ENCODE peak calls at places on chromosomes 6 and 20, in eight cellular contexts. H, N, X, S, R, D, V and E are unnamed samples. For H3K36me3 and H3K4me1, the result is how much of the 10 kb centered on the place peaks cover.

GRCh38 chr6:31541059-31541657 is 645 bp downstream of the DDX39B start:
- DNase-seq in X (no peak), S (peak), N (peak), V (no peak), R (peak), D (peak), H (no peak), E (peak)

GRCh38 chr6:45877970-45878590 is 137.6 kb downstream of the CLIC5 start:
- DNase-seq in S (no peak), N (no peak), R (no peak), X (no peak), V (no peak), D (no peak), H (no peak), E (no peak)

GRCh38 chr20:12152996-12153395 is 235.3 kb downstream of the BTBD3 start:
- DNase-seq in R (peak), H (no peak), S (peak), V (no peak), N (no peak), X (no peak), D (no peak), E (no peak)

GRCh38 chr20:2655331-2656116 is 3.1 kb downstream of the NOP56 start:
- DNase-seq in D (no peak), V (no peak), R (no peak), N (no peak), H (no peak), X (no peak), S (no peak), E (no peak)

GRCh38 chr6:14228571-14228970 is 111.0 kb downstream of the CD83 start:
- DNase-seq in D (peak), S (no peak), H (no peak), N (no peak), X (no peak), V (no peak), R (no peak), E (no peak)

GRCh38 chr20:37989601-37990001 is 43.7 kb downstream of the TTI1 start:
- DNase-seq in R (no peak), N (peak), H (peak), V (no peak), X (no peak), D (peak), S (peak), E (peak)

GRCh38 chr6:56671651-56672461 is 29.2 kb upstream of the DST start:
- DNase-seq in S (no peak), N (peak), H (peak), X (no peak), R (no peak), D (no peak), V (peak), E (peak)

GRCh38 chr6:109441069-109441816 is 719 bp downstream of the SMPD2 start:
- DNase-seq in V (peak), R (peak), X (no peak), D (peak), S (peak), N (peak), H (peak), E (peak)

GRCh38 chr20:25580711-25581110 is 4.6 kb downstream of the NINL start:
- DNase-seq in R (no peak), D (peak), H (no peak), V (no peak), S (peak), N (no peak), X (no peak), E (no peak)

GRCh38 chr6:53565886-53566285 is 21.0 kb upstream of the GCLC start:
- DNase-seq in S (peak), D (no peak), X (no peak), V (no peak), N (no peak), H (no peak), R (no peak), E (no peak)

GRCh38 chr6:130426078-130426726 is 60.4 kb downstream of the TMEM200A start:
- DNase-seq in D (no peak), N (no peak), S (peak), H (no peak), R (no peak), X (no peak), V (no peak), E (no peak)

GRCh38 chr6:161917645-161918044 is 643.8 kb upstream of the AGPAT4 start:
- DNase-seq in R (no peak), H (no peak), D (no peak), X (no peak), V (no peak), N (no peak), S (no peak), E (no peak)

GRCh38 chr6:90811596-90812226 is 224.8 kb upstream of the MAP3K7 start:
- DNase-seq in S (no peak), X (no peak), D (peak), N (no peak), R (no peak), V (no peak), H (no peak), E (no peak)

GRCh38 chr20:3380228-3381070 is 27.0 kb downstream of the DNAAF9 start:
- DNase-seq in H (no peak), N (no peak), S (no peak), V (no peak), R (no peak), X (no peak), D (no peak), E (no peak)

GRCh38 chr6:137234505-137234863 is 15.3 kb upstream of the IFNGR1 start:
- DNase-seq in R (no peak), H (no peak), D (no peak), X (no peak), S (peak), V (no peak), N (no peak), E (peak)

GRCh38 chr6:124669713-124670480 is 292.3 kb upstream of the RNF217 start:
- DNase-seq in S (no peak), D (no peak), R (no peak), H (no peak), X (no peak), N (no peak), V (no peak), E (no peak)

GRCh38 chr6:29447670-29448069 is 8.6 kb downstream of the OR10C1 start:
- DNase-seq in R (no peak), X (peak), D (no peak), N (no peak), V (no peak), H (no peak), S (peak), E (no peak)

GRCh38 chr6:126077810-126078791 is 91.8 kb downstream of the TRMT11 start:
- DNase-seq in V (no peak), D (peak), H (no peak), N (peak), S (no peak), X (no peak), R (no peak), E (no peak)

GRCh38 chr6:75070244-75070643 is 135.6 kb downstream of the COL12A1 start:
- DNase-seq in H (no peak), V (no peak), S (no peak), X (no peak), N (no peak), D (no peak), R (no peak), E (no peak)

GRCh38 chr6:28725890-28726348 is 197.9 kb downstream of the TRIM27 start:
- DNase-seq in H (no peak), V (no peak), R (peak), N (no peak), X (no peak), S (peak), D (no peak), E (no peak)

GRCh38 chr6:166572370-166573261 is 13.9 kb downstream of the RAMACL start:
- DNase-seq in S (no peak), R (no peak), D (peak), X (no peak), N (no peak), V (no peak), H (no peak), E (peak)

GRCh38 chr20:64053841-64054661 is 4.6 kb upstream of the SOX18 start:
- DNase-seq in N (peak), V (peak), D (peak), S (no peak), X (no peak), H (peak), R (peak), E (no peak)

DNA sequence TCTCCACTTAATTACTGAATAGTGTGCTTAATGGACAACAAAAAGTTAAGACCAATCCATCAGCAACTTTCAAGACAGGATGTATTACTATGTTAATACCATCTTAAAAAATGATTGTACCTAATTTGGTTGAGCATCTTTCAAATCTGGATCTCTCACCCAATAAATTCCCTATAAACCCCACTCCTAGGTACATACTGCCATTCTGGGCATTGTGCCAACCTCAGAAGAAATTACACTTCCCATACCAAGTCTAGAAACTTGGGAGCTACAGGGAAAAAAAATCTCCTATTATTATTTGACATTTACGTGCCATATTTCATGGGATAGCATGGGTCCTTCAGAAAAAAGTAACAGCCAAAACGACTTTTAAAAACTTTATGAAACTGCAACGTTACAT is 5.1 kb downstream of the SYNCRIP start:
- DNase-seq in V (no peak), D (no peak), X (no peak), H (no peak), N (no peak), S (no peak), R (no peak), E (no peak)
- H3K36me3 ChIP-seq in V (under half), D (half or more), X (under half), H (under half), N (half or more), S (half or more), R (half or more), E (under half)

GRCh38 chr20:833450-834150 is at the start of gene FAM110A:
- DNase-seq in V (peak), X (peak), N (peak), H (peak), S (peak), D (peak), R (peak), E (peak)
- H3K4me1 ChIP-seq in V (under half), X (under half), N (under half), H (under half), S (under half), D (under half), R (under half), E (under half)

GRCh38 chr20:45835230-45836224 is 1.9 kb downstream of the SNX21 start:
- DNase-seq in N (peak), S (no peak), V (no peak), X (no peak), D (peak), R (no peak), H (peak), E (no peak)
- H3K4me3 ChIP-seq in N (peak), S (no peak), V (no peak), X (no peak), D (no peak), R (no peak), H (no peak), E (no peak)

DNA sequence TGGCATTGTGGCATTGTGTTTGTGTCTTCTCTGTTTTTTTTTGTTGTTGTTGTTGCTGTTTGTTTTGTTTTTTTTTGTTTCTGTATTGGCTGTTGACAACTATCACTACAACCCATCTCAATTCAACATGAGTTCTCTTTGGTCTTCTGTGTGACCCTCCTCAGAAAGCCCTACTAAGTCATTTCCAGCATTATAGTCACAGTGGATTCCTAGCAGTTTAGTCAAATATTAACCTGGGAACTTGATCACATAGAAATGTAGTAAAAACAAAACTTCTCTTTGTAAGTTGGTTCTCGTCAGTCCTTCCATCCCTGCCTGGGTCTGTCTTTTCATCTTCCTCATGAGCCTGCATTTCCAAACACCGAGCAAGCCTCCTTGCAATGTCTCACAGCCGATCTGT is 16.8 kb downstream of the SLC17A2 start:
- DNase-seq in X (no peak), V (no peak), D (no peak), H (no peak), N (no peak), S (no peak), R (peak), E (no peak)
- H3K36me3 ChIP-seq in X (under half), V (under half), D (under half), H (under half), N (under half), S (under half), R (under half), E (under half)

DNA sequence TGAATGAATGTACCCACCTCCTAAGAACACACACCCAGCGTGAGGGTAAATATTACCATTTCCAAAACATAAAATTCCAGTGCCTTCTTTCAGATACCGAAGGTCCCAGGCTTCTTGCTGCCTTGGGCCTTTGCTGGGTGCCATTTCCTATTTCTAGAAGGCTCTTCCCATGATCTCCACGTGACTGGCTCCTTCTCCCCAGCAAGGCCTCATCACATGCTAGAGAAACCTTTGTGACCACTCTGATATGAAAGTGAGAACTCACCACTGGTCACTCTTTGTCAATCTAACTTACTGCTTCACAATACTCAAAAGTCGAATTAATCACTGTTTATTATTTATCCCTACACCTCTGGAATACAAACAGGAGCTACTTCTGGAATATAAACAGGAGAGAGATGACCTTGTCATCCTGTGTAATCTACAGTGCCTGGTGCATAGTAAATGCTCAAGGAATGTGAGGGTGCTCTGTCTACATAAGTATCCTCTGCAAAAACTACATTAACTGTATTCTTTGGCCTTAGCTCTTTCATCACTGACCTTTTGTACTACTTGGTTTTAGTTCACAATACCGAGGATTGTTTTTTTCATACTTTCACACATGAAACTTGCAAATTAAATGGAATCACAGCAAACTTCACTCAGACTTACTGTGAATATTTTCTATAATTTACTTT is 1.6 kb downstream of the STX7 start:
- DNase-seq in V (no peak), S (no peak), R (peak), N (no peak), D (no peak), X (no peak), H (no peak), E (peak)
- H3K4me1 ChIP-seq in V (under half), S (under half), R (under half), N (under half), D (under half), X (under half), H (under half), E (under half)

GRCh38 chr6:168442646-168443045 is 1.7 kb downstream of the SMOC2 start:
- DNase-seq in D (no peak), S (no peak), V (no peak), X (no peak), H (no peak), N (no peak), R (no peak), E (no peak)
- H3K4me3 ChIP-seq in D (no peak), S (no peak), V (no peak), X (no peak), H (no peak), N (peak), R (no peak), E (no peak)

DNA sequence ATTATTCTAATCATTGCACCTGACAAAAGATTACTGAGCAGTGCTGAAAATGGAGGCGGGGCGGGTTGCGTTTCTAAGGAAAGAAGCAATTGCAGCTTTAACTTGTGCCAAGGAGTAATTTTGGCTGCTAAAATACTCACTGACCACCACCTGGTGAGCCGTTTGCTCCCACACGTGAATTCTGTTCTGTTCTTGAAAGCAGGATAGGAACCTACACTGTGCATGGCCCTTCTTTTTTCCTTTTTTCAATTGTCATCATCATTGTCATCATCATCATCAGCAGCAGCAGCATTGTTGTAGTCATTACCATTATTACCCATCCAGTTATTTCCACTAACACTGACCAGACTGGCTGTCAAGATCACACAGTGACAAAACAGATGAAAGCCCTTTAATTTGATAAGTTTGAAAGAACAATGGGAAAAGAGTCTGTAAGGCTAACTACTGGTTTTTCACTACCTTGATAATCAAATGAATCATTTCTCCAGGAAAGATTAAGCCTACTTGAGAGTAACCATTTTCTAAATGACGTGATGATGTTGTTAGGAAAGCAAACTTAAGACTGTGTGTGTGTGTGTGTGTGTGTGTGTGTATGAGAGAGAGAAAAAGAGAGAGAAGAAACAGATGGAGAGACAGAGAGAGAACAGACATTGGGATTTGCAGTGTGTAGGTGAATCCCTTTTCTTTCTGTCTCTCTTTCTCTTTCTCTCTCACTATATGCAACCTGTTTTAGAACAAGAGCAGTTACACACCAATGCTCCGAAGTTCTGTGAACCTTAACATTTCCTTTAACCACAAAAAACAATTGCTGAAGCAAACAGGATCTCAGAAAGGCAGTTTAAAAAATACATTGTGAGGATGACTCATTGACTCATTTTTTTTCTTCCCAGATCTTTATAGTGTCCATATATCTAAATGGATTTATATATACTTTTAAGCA is 3.7 kb downstream of the RIPOR2 start:
- DNase-seq in N (no peak), H (no peak), V (no peak), R (no peak), D (peak), X (no peak), S (peak), E (peak)
- H3K36me3 ChIP-seq in N (under half), H (under half), V (under half), R (under half), D (under half), X (under half), S (under half), E (under half)

DNA sequence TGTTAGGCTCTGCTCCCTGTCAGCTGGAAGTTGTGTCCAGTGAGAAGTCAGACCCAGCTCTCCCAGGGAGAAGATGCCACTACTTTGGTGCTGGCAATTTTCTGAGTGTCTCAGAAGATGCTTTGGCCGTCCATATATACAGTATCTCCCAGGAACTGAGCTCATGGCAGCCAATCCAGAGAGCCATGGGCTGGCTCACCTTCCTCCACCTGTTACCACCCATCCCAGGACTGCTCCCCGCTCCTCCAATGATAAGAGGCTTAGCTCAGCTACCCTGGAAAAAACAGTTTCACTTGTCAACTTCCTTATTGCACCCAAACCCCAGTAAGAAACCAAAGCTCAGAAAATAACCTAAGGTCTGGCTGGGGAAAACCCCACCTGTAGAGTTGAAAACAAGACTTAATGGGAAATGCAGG is at the start of gene BNIP5:
- DNase-seq in H (no peak), V (no peak), N (no peak), S (no peak), D (no peak), R (no peak), X (no peak), E (peak)
- H3K4me1 ChIP-seq in H (under half), V (under half), N (under half), S (under half), D (under half), R (under half), X (under half), E (under half)

GRCh38 chr6:64973142-64973541 is 733.9 kb downstream of the EYS start:
- DNase-seq in S (no peak), H (no peak), N (no peak), X (no peak), D (no peak), R (no peak), V (no peak), E (no peak)
- H3K4me3 ChIP-seq in S (no peak), H (no peak), N (no peak), X (no peak), D (no peak), R (no peak), V (no peak), E (no peak)

GRCh38 chr20:47243003-47243402 is 113.5 kb downstream of the ZMYND8 start:
- DNase-seq in R (no peak), D (no peak), H (no peak), S (no peak), X (no peak), V (no peak), N (no peak), E (no peak)
- H3K36me3 ChIP-seq in R (half or more), D (under half), H (under half), S (under half), X (under half), V (under half), N (half or more), E (under half)